ENCODE peak calls at places on chromosomes 2 and 18, in five cellular contexts. X is A549, K is lower leg skin, V is spleen, H is K562. R is an unnamed sample.

GRCh38 chr2:98463988-98464771 is 19.5 kb downstream of the INPP4A start:
- DNase-seq in X (no peak), K (no peak), V (no peak), H (peak), R (no peak)

GRCh38 chr2:67667054-67667908 is 270.1 kb downstream of the ETAA1 start:
- DNase-seq in X (no peak), K (no peak), V (no peak), H (no peak), R (no peak)

GRCh38 chr2:216666461-216667233 is 28.7 kb downstream of the IGFBP5 start:
- DNase-seq in X (peak), K (peak), V (peak), H (peak), R (peak)

GRCh38 chr2:126932966-126933555 is 34.4 kb downstream of the TEX51 start:
- DNase-seq in X (no peak), K (no peak), V (no peak), H (no peak), R (no peak)

GRCh38 chr2:162327134-162327769 is 8.8 kb upstream of the IFIH1 start:
- DNase-seq in X (no peak), K (no peak), V (no peak), H (peak), R (no peak)

GRCh38 chr2:111900859-111901258 is 2.5 kb downstream of the MERTK start:
- DNase-seq in X (peak), K (peak), V (no peak), H (peak), R (peak)

GRCh38 chr2:101518470-101519172 is 43.7 kb upstream of the RFX8 start:
- DNase-seq in X (peak), K (no peak), V (no peak), H (peak), R (peak)

GRCh38 chr18:5414546-5414945 is 119.0 kb upstream of the ZBTB14 start:
- DNase-seq in X (no peak), K (no peak), V (no peak), H (no peak), R (no peak)

GRCh38 chr2:129699781-129700573 is 279.5 kb upstream of the RAB6C start:
- DNase-seq in X (no peak), K (no peak), V (no peak), H (no peak), R (no peak)

GRCh38 chr2:134288814-134289213 is 34.9 kb downstream of the MGAT5 start:
- DNase-seq in X (no peak), K (no peak), V (no peak), H (no peak), R (no peak)

GRCh38 chr2:118857677-118858484 is 10.4 kb upstream of the EN1 start:
- DNase-seq in X (no peak), K (peak), V (peak), H (no peak), R (no peak)

GRCh38 chr18:58657494-58657893 is 13.8 kb upstream of the MALT1 start:
- DNase-seq in X (no peak), K (no peak), V (no peak), H (no peak), R (no peak)

GRCh38 chr18:79486356-79487197 is 90.8 kb downstream of the NFATC1 start:
- DNase-seq in X (no peak), K (peak), V (peak), H (no peak), R (no peak)

GRCh38 chr2:158726906-158727592 is 68.1 kb upstream of the DAPL1 start:
- DNase-seq in X (no peak), K (peak), V (no peak), H (no peak), R (no peak)

GRCh38 chr2:10363861-10364610 is 61.3 kb downstream of the HPCAL1 start:
- DNase-seq in X (no peak), K (no peak), V (no peak), H (no peak), R (no peak)

GRCh38 chr2:117199511-117199910 is 615.0 kb upstream of the DDX18 start:
- DNase-seq in X (no peak), K (no peak), V (no peak), H (no peak), R (no peak)

GRCh38 chr2:38129987-38130386 is 54.0 kb upstream of the CYP1B1 start:
- DNase-seq in X (no peak), K (no peak), V (no peak), H (no peak), R (no peak)

GRCh38 chr2:36352711-36353110 is 2.9 kb upstream of the CRIM1 start:
- DNase-seq in X (peak), K (no peak), V (no peak), H (no peak), R (no peak)

GRCh38 chr2:47534179-47534919 is 131.4 kb downstream of the MSH2 start:
- DNase-seq in X (peak), K (no peak), V (no peak), H (peak), R (no peak)

GRCh38 chr2:74087696-74088095 is 60.0 kb downstream of the BOLA3 start:
- DNase-seq in X (no peak), K (no peak), V (no peak), H (no peak), R (no peak)

GRCh38 chr2:15753811-15754702 is 162.4 kb downstream of the DDX1 start:
- DNase-seq in X (no peak), K (peak), V (no peak), H (no peak), R (no peak)

GRCh38 chr2:37365669-37366068 is 21.2 kb downstream of the QPCT start:
- DNase-seq in X (no peak), K (no peak), V (no peak), H (no peak), R (no peak)

GRCh38 chr2:65299246-65299645 is 71.6 kb downstream of the ACTR2 start:
- DNase-seq in X (no peak), K (no peak), V (no peak), H (peak), R (no peak)

GRCh38 chr2:200862532-200863000 is 1.9 kb downstream of the CLK1 start:
- DNase-seq in X (peak), K (no peak), V (no peak), H (peak), R (peak)

GRCh38 chr2:182784777-182785176 is 68.7 kb downstream of the DNAJC10 start:
- DNase-seq in X (peak), K (no peak), V (no peak), H (peak), R (no peak)

GRCh38 chr2:17804358-17804757 is 11.9 kb upstream of the MSGN1 start:
- DNase-seq in X (no peak), K (no peak), V (no peak), H (no peak), R (no peak)

GRCh38 chr2:70921839-70922590 is 13.7 kb upstream of the ATP6V1B1 start:
- DNase-seq in X (no peak), K (peak), V (no peak), H (no peak), R (no peak)

GRCh38 chr2:235666240-235666781 is 172.5 kb downstream of the AGAP1 start:
- DNase-seq in X (peak), K (peak), V (no peak), H (no peak), R (peak)

GRCh38 chr18:58975296-58975695 is 110.6 kb downstream of the ZNF532 start:
- DNase-seq in X (no peak), K (no peak), V (no peak), H (no peak), R (no peak)

GRCh38 chr2:39512941-39513340 is 75.9 kb upstream of the MAP4K3 start:
- DNase-seq in X (no peak), K (no peak), V (no peak), H (peak), R (no peak)

GRCh38 chr2:53641290-53641689 is 126.3 kb upstream of the CHAC2 start:
- DNase-seq in X (no peak), K (no peak), V (no peak), H (no peak), R (no peak)

GRCh38 chr18:48861181-48861715 is 89.5 kb downstream of the SMAD7 start:
- DNase-seq in X (no peak), K (no peak), V (peak), H (no peak), R (no peak)

GRCh38 chr2:224046752-224047151 is 7.7 kb upstream of the SERPINE2 start:
- DNase-seq in X (no peak), K (no peak), V (no peak), H (no peak), R (no peak)

GRCh38 chr2:116057538-116057937 is 1615.1 kb downstream of the DPP10 start:
- DNase-seq in X (no peak), K (no peak), V (no peak), H (no peak), R (no peak)

GRCh38 chr18:42174909-42175308 is 219.9 kb downstream of the PIK3C3 start:
- DNase-seq in X (no peak), K (no peak), V (no peak), H (no peak), R (peak)

GRCh38 chr2:136056077-136056688 is 61.8 kb downstream of the CXCR4 start:
- DNase-seq in X (no peak), K (no peak), V (no peak), H (no peak), R (no peak)

GRCh38 chr2:188085421-188085820 is 206.3 kb upstream of the GULP1 start:
- DNase-seq in X (no peak), K (no peak), V (no peak), H (no peak), R (no peak)

DNA sequence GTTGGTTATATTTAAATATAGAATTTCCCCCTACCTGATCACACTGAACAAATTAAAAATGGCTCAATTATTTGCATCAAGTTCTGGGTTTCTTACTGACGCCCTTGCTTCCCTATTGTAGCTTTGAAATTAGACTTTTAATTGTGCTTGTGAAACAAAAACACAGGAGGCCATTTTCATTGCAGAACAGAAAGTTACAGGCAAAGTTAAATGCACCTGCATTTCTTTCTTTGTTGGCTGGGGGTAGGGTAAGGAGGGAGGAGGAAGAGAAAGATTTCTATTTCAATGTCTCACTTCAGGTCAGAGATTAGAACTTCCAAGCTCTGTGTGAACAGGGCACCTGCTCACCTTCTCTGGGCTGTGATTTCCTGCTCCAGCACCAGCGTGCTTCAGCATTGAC is 199.6 kb downstream of the BCL11A start:
- DNase-seq in X (no peak), K (no peak), V (no peak), H (no peak), R (no peak)
- H3K4me3 ChIP-seq in X (no peak), K (no peak), V (no peak), H (no peak), R (no peak)

DNA sequence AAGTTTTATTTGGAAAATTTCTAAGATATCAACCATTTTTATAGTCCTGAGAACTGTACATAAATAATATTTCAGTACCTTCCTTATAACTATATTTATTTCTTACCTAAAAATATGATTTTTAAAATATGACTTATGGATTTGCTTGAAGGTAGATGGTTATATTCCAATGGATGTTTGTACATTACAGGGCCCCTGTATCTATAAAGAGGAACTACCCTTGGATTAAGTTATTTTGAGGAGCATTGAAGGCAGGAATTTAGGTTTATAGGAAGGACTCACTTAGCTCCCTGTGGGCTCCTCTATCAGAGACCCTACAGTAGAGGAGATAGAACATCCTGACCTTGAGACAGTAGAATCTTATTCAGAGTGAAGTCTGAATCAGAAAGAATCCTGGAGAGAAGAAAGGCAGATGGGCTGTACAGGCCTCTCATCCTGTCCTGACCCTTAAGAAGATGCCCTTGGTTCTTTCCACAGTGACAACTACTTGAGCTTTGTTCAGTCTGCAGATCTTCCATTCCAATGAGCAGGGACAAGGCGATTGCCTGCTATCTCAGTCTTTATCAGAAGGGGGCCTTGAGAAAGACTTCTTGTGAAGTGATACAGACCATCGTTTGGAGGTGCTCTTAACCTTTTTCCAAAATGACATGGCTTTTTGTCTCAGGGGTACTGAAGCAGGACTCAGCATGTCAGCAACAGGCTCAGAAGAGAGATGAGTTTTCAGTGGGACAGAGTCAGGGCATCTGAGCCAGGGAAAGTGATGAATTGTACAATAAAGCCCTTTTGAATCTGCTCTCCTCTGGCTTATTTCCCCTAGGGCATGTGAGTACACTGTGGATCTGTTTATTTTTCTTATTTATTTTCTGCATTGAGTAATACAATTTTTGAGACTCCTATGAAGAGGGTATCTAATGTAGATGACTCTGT is 20.9 kb downstream of the OXER1 start:
- DNase-seq in X (no peak), K (no peak), V (no peak), H (no peak), R (no peak)
- TF ChIP-seq CTCF in X (no peak), K (no peak), V (no peak), H (no peak), R (no peak)

GRCh38 chr18:69945220-69946114 is 2.2 kb downstream of the CD226 start:
- DNase-seq in X (no peak), K (no peak), V (no peak), H (no peak), R (no peak)
- TF ChIP-seq POLR2A in X (no peak), K (no peak), V (no peak), H (no peak), R (no peak)

DNA sequence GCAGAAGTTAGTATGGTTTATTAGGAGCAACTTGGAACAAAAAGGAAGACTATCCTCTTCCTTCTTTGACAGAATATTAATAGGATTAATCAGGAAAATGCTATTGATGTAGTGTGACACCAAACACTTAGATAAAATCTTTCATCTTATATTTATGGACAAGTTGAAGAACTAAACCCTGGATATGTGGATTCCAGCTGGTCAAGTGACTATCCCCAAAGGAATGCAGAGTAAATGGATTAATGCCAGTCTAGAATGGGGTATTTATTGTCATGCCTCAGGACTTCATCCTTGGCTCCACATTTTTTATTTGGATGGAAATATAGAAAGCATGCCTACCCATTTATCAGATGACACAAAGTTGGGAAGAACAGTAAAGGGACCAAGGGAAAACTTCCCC is 124.0 kb upstream of the TTC39C start:
- DNase-seq in X (no peak), K (no peak), V (no peak), H (no peak), R (no peak)
- H3K4me3 ChIP-seq in X (no peak), K (no peak), V (no peak), H (no peak), R (no peak)

DNA sequence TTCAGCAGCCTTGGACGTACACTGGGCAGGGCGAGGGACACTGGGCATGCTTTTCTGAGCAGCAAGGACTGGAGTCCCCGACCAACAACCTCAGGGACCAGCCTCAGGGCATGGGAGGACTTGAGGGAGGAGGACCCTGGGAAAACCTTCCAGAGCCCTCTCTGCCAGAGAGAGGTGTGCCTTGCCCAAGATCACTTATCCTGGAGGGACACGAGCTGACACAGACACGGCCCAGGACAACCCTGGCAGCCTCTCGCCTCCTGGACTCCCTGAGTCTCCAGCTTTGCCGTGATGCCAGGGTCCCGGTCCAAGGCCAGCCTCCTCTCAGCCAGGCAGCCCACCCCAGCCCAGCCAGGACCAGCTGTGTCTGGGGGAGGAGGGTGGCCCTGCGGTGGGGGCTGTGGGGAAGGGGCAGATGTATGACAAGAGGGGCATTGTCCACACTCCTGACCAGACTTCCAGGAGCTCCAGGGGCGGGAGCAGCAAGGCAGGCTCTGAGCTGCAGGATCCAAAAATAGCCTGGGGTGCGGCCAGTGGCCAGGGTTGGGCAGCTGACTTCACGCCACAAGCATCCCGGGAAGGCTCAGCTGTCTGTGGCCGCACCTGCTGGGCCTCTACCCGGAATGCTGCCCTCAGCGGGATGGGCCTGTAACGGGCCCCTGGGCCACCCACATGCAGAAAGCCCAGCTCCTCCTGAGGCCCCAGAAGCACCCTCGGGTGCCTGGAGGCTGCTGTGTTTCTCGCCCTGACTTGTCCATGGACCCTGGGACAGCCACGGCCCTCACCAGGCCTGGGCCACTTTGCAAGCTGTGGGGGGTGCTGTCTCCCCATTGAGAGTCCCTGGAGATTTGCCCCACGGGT is 65.5 kb upstream of the GPC1 start:
- DNase-seq in X (peak), K (no peak), V (no peak), H (no peak), R (peak)
- TF ChIP-seq CTCF in X (peak), K (no peak), V (no peak), H (no peak), R (no peak)

DNA sequence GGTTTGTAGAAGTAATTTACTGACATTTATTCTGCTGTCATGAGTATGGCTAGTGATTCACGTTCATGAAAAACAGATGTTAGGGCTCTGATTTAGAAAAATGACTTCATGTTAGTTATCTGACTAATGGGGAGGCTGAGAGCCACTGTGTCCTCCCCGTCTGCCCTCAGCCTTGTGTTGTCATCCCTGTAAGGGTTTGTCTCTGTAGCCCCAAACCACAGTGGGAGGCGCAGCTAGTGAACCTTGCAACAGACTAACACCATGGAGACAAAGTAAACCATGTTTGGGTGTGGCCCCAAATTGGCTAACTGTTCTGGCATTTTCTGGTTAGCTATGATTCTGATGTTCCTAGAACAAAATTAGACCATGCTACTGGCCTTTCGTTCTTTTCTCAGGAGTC is 60.3 kb downstream of the LRRFIP1 start:
- DNase-seq in X (peak), K (peak), V (peak), H (peak), R (peak)
- TF ChIP-seq POLR2A in X (no peak), K (no peak), V (no peak), H (no peak), R (no peak)

GRCh38 chr2:88831792-88832248 is 140.3 kb downstream of the RPIA start:
- DNase-seq in X (peak), K (no peak), V (peak), H (peak), R (peak)

GRCh38 chr2:88832256-88832991 is 141.0 kb downstream of the RPIA start:
- DNase-seq in X (no peak), K (no peak), V (peak), H (no peak), R (no peak)

GRCh38 chr2:88831071-88831791 is 139.8 kb downstream of the RPIA start:
- DNase-seq in X (no peak), K (no peak), V (no peak), H (no peak), R (no peak)

GRCh38 chr2:88834376-88834775 is 142.9 kb downstream of the RPIA start:
- DNase-seq in X (no peak), K (no peak), V (no peak), H (no peak), R (no peak)

GRCh38 chr2:88832992-88833389 is 141.5 kb downstream of the RPIA start:
- DNase-seq in X (no peak), K (no peak), V (no peak), H (no peak), R (no peak)
- H3K4me3 ChIP-seq in X (no peak), K (no peak), V (no peak), H (no peak), R (no peak)

R was measured in thyroid gland.